ENCODE peak calls at places on chromosomes 2 and 18, in four cellular contexts. M, C, V and D are unnamed samples.

GRCh38 chr2:46338674-46339073 is 41.5 kb downstream of the EPAS1 start:
- DNase-seq in C (no peak), M (no peak), V (no peak), D (no peak)

GRCh38 chr2:40412456-40412855 is 39.4 kb downstream of the SLC8A1 start:
- DNase-seq in M (no peak), C (no peak), V (no peak), D (no peak)

GRCh38 chr2:112483047-112483473 is 1.1 kb downstream of the TTL start:
- DNase-seq in C (no peak), M (peak; percentile 32), V (peak; percentile 46), D (no peak)

GRCh38 chr2:138831154-138831553 is 51.0 kb upstream of the NXPH2 start:
- DNase-seq in C (no peak), V (no peak), M (no peak), D (no peak)

GRCh38 chr18:78767648-78768071 is 212.0 kb upstream of the SALL3 start:
- DNase-seq in C (peak; percentile 18), V (no peak), M (no peak), D (no peak)

GRCh38 chr2:210003394-210003793 is 956 bp downstream of the RPE start:
- DNase-seq in C (no peak), V (no peak), M (no peak), D (no peak)

GRCh38 chr2:230870544-230871360 is 6.0 kb downstream of the ITM2C start:
- DNase-seq in V (peak; percentile 75), C (no peak), M (no peak), D (no peak)

GRCh38 chr2:187008111-187008510 is 159.1 kb upstream of the ZSWIM2 start:
- DNase-seq in M (no peak), V (no peak), C (no peak), D (no peak)

GRCh38 chr2:8004250-8004681 is 677.6 kb upstream of the ID2 start:
- DNase-seq in V (peak; percentile 88), C (no peak), M (no peak), D (no peak)

GRCh38 chr2:150232871-150233270 is 254.6 kb downstream of the RND3 start:
- DNase-seq in V (no peak), C (no peak), M (no peak), D (no peak)

GRCh38 chr2:58920001-58920400 is 678.9 kb upstream of the FANCL start:
- DNase-seq in C (no peak), M (no peak), V (no peak), D (no peak)

GRCh38 chr2:52145005-52145404 is 1113.1 kb upstream of the NRXN1 start:
- DNase-seq in C (no peak), V (no peak), M (no peak), D (no peak)

GRCh38 chr2:86695053-86695691 is 24.9 kb upstream of the RMND5A start:
- DNase-seq in M (peak; percentile 82), C (no peak), V (peak; percentile 85), D (no peak)

GRCh38 chr2:151051584-151052220 is 210.0 kb downstream of the RBM43 start:
- DNase-seq in V (peak; percentile 45), M (no peak), C (peak; percentile 26), D (no peak)

GRCh38 chr2:173451137-173451536 is 96.5 kb downstream of the CDCA7 start:
- DNase-seq in M (no peak), C (no peak), V (no peak), D (no peak)

GRCh38 chr2:170812716-170813585 is 3.7 kb upstream of the GAD1 start:
- DNase-seq in M (peak; percentile 44), C (no peak), V (peak; percentile 92), D (no peak)
- TF ChIP-seq CTCF in M (peak; percentile 83), C (peak; percentile 48), V (peak; percentile 84), D (no peak)

DNA sequence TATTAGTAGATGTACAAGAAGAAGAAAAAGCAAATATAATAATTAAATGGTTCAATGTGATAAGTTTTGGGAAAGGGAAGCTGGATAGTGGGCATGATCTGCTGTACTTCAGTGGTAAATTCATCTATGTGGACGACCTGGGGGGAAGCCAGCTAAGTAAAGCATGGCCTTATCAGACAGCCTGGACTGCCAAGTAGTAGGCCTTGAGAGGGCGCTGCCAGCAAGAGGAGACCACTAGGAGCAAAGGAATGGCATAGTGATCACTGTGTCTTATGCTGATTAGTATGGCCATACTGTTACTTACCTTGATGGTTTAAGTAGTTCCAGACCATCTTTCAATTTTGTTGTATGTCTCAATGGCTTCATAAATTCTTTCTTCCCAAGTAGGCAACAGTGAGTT is 287.6 kb downstream of the SETBP1 start:
- DNase-seq in V (no peak), C (no peak), M (peak; percentile 51), D (no peak)
- TF ChIP-seq CTCF in V (no peak), C (no peak), M (peak; percentile 60), D (no peak)

GRCh38 chr2:14451312-14451711 is 181.2 kb upstream of the LRATD1 start:
- DNase-seq in M (no peak), V (no peak), C (no peak), D (no peak)
- TF ChIP-seq CTCF in M (peak; percentile 48), V (no peak), C (no peak), D (no peak)

DNA sequence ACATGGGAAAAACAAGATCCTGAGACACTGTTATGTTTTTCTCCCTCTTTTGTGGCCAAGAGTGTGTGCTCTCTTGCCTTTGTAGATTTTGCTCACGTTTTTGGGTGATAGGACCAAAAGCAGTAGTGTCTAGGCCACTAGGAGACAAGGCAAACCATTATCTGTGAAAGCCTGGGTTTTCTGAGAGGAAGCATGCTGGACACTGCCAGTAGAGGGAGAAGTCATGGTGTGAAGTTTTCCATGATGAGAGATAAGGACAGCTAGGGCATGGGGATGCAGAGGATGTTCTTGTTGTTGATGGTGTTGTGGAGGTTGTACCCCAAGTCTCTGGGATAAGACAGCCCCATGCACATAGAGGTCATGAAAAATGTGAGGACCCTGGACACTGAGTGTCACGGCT is 285.3 kb downstream of the SOX11 start:
- DNase-seq in M (no peak), V (no peak), C (no peak), D (no peak)
- TF ChIP-seq CTCF in M (peak; percentile 35), V (peak; percentile 4), C (no peak), D (no peak)

GRCh38 chr2:56113571-56113970 is 70.2 kb upstream of the CCDC85A start:
- DNase-seq in M (no peak), C (no peak), V (no peak), D (no peak)

GRCh38 chr2:56102866-56103265 is 80.9 kb upstream of the CCDC85A start:
- DNase-seq in M (no peak), V (no peak), C (no peak), D (no peak)

GRCh38 chr2:56107486-56107885 is 76.3 kb upstream of the CCDC85A start:
- DNase-seq in C (no peak), M (no peak), V (no peak), D (no peak)

GRCh38 chr2:56104951-56105350 is 78.8 kb upstream of the CCDC85A start:
- DNase-seq in C (no peak), M (no peak), V (no peak), D (no peak)

DNA sequence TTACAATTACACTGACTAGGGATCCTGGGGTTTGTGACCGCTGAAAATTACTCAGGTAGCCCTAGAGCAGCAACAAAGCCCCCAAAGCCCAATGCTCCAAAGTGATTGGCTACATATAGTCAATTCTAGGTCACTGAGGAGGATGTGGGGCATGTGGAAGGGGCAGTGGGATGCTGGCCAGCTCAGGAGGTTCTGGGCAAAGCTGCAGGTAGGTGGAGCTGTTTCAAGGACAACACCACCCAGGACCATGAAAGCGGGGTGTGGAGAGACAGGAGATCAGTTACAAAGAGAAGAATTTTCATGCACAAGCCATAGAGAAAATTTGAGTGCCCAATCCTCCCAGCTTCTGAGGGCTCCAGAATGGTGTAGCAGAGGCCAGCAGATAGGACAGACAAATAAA is 75.0 kb upstream of the CCDC85A start:
- DNase-seq in M (peak; percentile 49), V (no peak), C (no peak), D (no peak)
- TF ChIP-seq CTCF in M (peak; percentile 50), V (no peak), C (no peak), D (no peak)

GRCh38 chr18:21117385-21118135 is 5.9 kb upstream of the ROCK1 start:
- DNase-seq in V (peak; percentile 31), C (no peak), M (no peak), D (no peak)
- TF ChIP-seq CTCF in V (no peak), C (no peak), M (no peak), D (no peak)

GRCh38 chr18:65498605-65499004 is 252.2 kb upstream of the CDH7 start:
- DNase-seq in V (no peak), C (no peak), M (peak; percentile 32), D (no peak)
- TF ChIP-seq CTCF in V (no peak), C (no peak), M (no peak), D (no peak)

GRCh38 chr2:26942543-26943295 is 27.7 kb upstream of the MAPRE3 start:
- DNase-seq in C (peak; percentile 62), V (peak; percentile 80), M (peak; percentile 86), D (peak; percentile 56)

GRCh38 chr2:26948800-26949199 is 21.6 kb upstream of the MAPRE3 start:
- DNase-seq in V (no peak), C (no peak), M (no peak), D (no peak)

GRCh38 chr2:26951246-26951645 is 19.2 kb upstream of the MAPRE3 start:
- DNase-seq in C (no peak), M (no peak), V (no peak), D (no peak)

GRCh38 chr2:26945991-26946750 is 24.3 kb upstream of the MAPRE3 start:
- DNase-seq in C (no peak), M (no peak), V (no peak), D (no peak)

DNA sequence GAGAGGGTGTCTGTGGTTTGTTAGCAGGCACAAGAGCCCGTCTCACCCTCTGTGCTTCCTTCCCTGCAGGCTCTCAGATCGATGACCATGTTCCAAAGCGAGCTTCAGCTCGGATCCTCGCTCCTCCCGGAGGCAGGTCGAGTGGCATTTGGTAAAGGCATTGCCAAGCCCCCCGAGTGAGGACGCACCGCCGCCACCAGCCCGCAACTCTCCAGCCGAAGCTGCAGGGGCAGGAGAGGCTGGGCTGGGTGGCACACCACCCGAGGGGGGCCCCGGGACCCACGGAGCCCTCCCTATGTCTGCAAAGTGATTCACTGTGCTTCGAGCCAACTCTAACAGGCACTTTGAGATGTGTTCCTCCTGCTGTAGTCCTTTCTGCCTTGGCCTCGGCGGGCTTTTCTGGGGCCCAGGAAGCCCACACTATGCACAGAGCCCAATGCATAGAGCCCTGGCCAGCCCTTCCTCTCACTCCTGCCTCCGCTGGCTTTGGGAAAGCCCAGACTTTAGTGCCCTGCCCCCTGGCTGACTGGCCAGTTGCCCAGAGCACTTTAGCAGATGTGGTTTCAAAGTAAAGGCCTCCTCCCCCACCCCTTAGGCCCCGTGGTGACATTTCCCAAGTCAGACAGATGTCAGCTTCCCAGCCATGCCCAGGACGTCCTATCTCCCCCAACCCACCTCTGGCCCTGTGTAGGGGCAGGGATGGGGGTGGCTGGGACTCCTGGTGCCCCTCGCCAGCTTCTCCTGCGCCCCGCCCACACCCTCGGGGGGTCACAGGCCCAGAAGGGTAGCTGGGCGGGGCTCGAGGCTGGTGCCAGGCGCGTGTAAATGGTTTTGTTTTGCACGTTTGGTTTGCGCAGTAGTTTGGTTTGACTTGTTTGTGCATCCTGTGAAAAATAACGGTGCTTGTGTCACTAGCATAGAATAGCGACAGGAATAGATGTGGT is 23.3 kb upstream of the MAPRE3 start:
- DNase-seq in M (no peak), V (peak; percentile 22), C (peak; percentile 84), D (no peak)
- TF ChIP-seq CTCF in M (no peak), V (no peak), C (no peak), D (no peak)

GRCh38 chr18:58067611-58068010 is 23.6 kb downstream of the NEDD4L start:
- DNase-seq in M (no peak), V (no peak), C (no peak), D (no peak)
- TF ChIP-seq CTCF in M (peak; percentile 24), V (no peak), C (no peak), D (no peak)